ENCODE peak calls at places on chromosome 18, in seven cellular contexts. E is prostate gland, N is kidney, Z is adrenal gland, X is AG04450, O is IMR-90, B is left ventricle myocardium inferior. G is an unnamed sample.

GRCh38 chr18:48137354-48138208 is 207.1 kb upstream of the SMAD2 start:
- DNase-seq in E (no peak), O (no peak), X (no peak), Z (no peak), N (no peak), B (no peak), G (no peak)

GRCh38 chr18:9708882-9709877 is 1.1 kb downstream of the RAB31 start:
- DNase-seq in X (no peak), N (no peak), B (peak), E (no peak), Z (peak), O (no peak), G (peak)

GRCh38 chr18:51952844-51953243 is 387.2 kb upstream of the DCC start:
- DNase-seq in B (no peak), O (no peak), Z (no peak), N (no peak), E (no peak), X (no peak), G (no peak)

GRCh38 chr18:58290059-58290747 is 246.2 kb downstream of the NEDD4L start:
- DNase-seq in B (no peak), E (no peak), X (peak), O (peak), N (no peak), Z (no peak), G (no peak)

GRCh38 chr18:69787825-69788547 is 159.7 kb downstream of the CD226 start:
- DNase-seq in N (no peak), X (peak), B (no peak), O (peak), Z (no peak), E (no peak), G (no peak)

GRCh38 chr18:31241425-31241824 is 76.5 kb upstream of the DSG1 start:
- DNase-seq in Z (no peak), N (no peak), O (no peak), X (no peak), B (no peak), E (no peak), G (no peak)

GRCh38 chr18:58105206-58105907 is 61.3 kb downstream of the NEDD4L start:
- DNase-seq in Z (no peak), B (no peak), X (no peak), O (peak), N (no peak), E (no peak), G (no peak)

GRCh38 chr18:13613591-13614317 is 112.6 kb downstream of the FAM210A start:
- DNase-seq in X (no peak), Z (peak), B (no peak), E (no peak), N (no peak), O (no peak), G (peak)

GRCh38 chr18:11574545-11574944 is 34.9 kb upstream of the SLC35G4 start:
- DNase-seq in O (no peak), X (no peak), B (no peak), Z (no peak), E (no peak), N (no peak), G (no peak)

GRCh38 chr18:79664525-79665125 is 15.0 kb upstream of the CTDP1 start:
- DNase-seq in X (peak), N (no peak), E (no peak), O (peak), Z (no peak), B (no peak), G (no peak)

GRCh38 chr18:73895701-73896100 is 251.9 kb downstream of the FBXO15 start:
- DNase-seq in B (no peak), N (no peak), X (no peak), O (no peak), Z (no peak), E (no peak), G (no peak)

GRCh38 chr18:12811191-12811950 is 72.7 kb downstream of the PTPN2 start:
- DNase-seq in Z (no peak), X (no peak), N (no peak), B (no peak), E (no peak), O (peak), G (no peak)

GRCh38 chr18:37019157-37019571 is 190.2 kb downstream of the KIAA1328 start:
- DNase-seq in N (no peak), Z (no peak), B (no peak), O (peak), X (no peak), E (no peak), G (no peak)

GRCh38 chr18:8610442-8610801 is 1.2 kb downstream of the RAB12 start:
- DNase-seq in Z (peak), B (no peak), N (no peak), X (no peak), E (no peak), O (peak), G (no peak)

GRCh38 chr18:22813648-22814328 is 119.3 kb upstream of the RBBP8 start:
- DNase-seq in Z (no peak), B (no peak), X (no peak), N (no peak), O (peak), E (peak), G (no peak)

GRCh38 chr18:45291616-45292612 is 323.4 kb upstream of the SLC14A2 start:
- DNase-seq in O (no peak), E (no peak), X (no peak), B (no peak), Z (no peak), N (no peak), G (no peak)

GRCh38 chr18:77622009-77622692 is 372.5 kb downstream of the GALR1 start:
- DNase-seq in E (no peak), O (no peak), B (no peak), N (no peak), Z (no peak), X (no peak), G (no peak)

GRCh38 chr18:72409923-72410322 is 134.2 kb downstream of the CBLN2 start:
- DNase-seq in X (no peak), N (no peak), E (no peak), B (no peak), O (no peak), Z (no peak), G (no peak)

GRCh38 chr18:2970762-2971659 is 41.9 kb downstream of the LPIN2 start:
- DNase-seq in E (no peak), O (peak), X (no peak), B (no peak), N (no peak), Z (no peak), G (no peak)

GRCh38 chr18:44130365-44130942 is 550.2 kb upstream of the SETBP1 start:
- DNase-seq in O (peak), N (no peak), E (peak), Z (no peak), B (no peak), X (no peak), G (no peak)

GRCh38 chr18:7892556-7892955 is 325.4 kb downstream of the PTPRM start:
- DNase-seq in Z (no peak), B (no peak), N (no peak), E (no peak), O (no peak), X (no peak), G (no peak)

GRCh38 chr18:25661836-25662235 is 309.9 kb upstream of the ZNF521 start:
- DNase-seq in B (no peak), X (no peak), O (peak), N (no peak), E (no peak), Z (no peak), G (no peak)

GRCh38 chr18:77911973-77912372 is 662.3 kb downstream of the GALR1 start:
- DNase-seq in O (no peak), B (no peak), Z (no peak), E (no peak), N (no peak), X (no peak), G (no peak)

GRCh38 chr18:37391698-37392548 is 173.7 kb downstream of the CELF4 start:
- DNase-seq in X (no peak), B (no peak), N (no peak), O (no peak), E (no peak), Z (no peak), G (no peak)

GRCh38 chr18:27577265-27577664 is 392.2 kb upstream of the CHST9 start:
- DNase-seq in O (no peak), N (no peak), E (no peak), Z (no peak), B (no peak), X (no peak), G (no peak)

GRCh38 chr18:21452381-21452780 is 148.1 kb downstream of the ESCO1 start:
- DNase-seq in O (no peak), B (no peak), X (no peak), N (no peak), Z (no peak), E (no peak), G (no peak)

GRCh38 chr18:31241900-31242409 is 76.0 kb upstream of the DSG1 start:
- DNase-seq in N (no peak), E (peak), X (no peak), O (peak), B (no peak), Z (no peak), G (no peak)

GRCh38 chr18:76446746-76447267 is 48.2 kb downstream of the ZNF516 start:
- DNase-seq in B (no peak), N (no peak), X (no peak), Z (peak), E (no peak), O (no peak), G (no peak)
- H3K27ac ChIP-seq in B (no peak), N (no peak), X (no peak), Z (no peak), E (peak), O (peak), G (peak)

DNA sequence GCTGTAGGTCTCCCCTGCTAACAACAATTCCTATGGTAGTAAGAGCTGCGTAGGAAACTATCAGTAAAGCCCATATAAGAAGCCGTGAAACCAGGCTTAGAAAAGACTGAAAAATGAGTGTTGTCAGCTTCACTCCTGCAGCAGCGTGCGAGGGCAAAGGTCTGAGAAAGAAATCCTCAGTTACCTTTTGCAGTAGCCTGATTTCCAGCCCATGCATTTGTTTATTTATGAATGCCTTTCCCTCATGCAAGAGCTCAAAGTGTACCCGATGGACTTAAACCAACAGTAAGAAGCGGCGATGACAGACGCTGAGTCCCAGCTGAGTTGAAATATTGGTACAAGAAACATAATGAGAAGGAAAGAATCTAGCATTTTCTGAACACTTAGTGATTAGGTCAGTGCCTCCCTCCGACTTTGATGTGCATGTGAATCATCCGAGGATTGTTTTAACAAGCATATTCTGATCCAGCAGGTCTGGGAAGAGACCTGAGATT is 15.0 kb upstream of the POLI start:
- DNase-seq in O (peak), B (no peak), N (no peak), X (no peak), Z (no peak), E (peak), G (no peak)
- H3K4me3 ChIP-seq in O (no peak), B (no peak), N (peak), X (peak), Z (peak), E (peak), G (no peak)

GRCh38 chr18:54241483-54241882 is 17.0 kb upstream of the MBD2 start:
- DNase-seq in X (no peak), N (no peak), Z (no peak), B (no peak), O (no peak), E (no peak), G (no peak)

GRCh38 chr18:54239091-54239490 is 14.6 kb upstream of the MBD2 start:
- DNase-seq in B (no peak), E (no peak), Z (no peak), O (no peak), N (no peak), X (no peak), G (no peak)

GRCh38 chr18:54242327-54242726 is 17.9 kb upstream of the MBD2 start:
- DNase-seq in B (no peak), X (no peak), Z (no peak), N (no peak), O (no peak), E (no peak), G (no peak)

GRCh38 chr18:54238181-54238936 is 13.9 kb upstream of the MBD2 start:
- DNase-seq in B (no peak), O (no peak), Z (no peak), E (no peak), X (no peak), N (no peak), G (no peak)

GRCh38 chr18:54240629-54241107 is 16.2 kb upstream of the MBD2 start:
- DNase-seq in E (no peak), X (no peak), B (no peak), N (no peak), O (no peak), Z (no peak), G (no peak)
- H3K27ac ChIP-seq in E (no peak), X (no peak), B (no peak), N (no peak), O (no peak), Z (no peak), G (no peak)

DNA sequence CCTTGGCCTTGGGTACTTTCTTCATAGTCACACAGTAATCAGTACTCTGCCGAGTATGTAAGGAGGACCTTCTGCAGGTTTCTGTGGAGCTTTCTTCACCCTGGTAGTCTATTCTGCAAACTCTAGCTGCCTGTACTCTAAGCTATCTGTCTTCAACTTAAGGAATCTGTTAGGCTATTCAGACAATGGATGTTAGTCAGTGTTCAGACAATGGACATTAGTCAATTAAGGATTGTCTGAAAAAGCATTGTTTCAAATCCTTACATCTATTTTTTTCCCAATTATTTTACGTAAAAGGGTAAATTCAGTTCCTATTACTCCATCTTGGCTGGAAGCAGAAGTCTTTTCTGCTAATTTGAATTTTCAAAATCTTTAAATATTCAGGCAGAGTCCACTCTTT is 75.7 kb downstream of the WDR7 start:
- DNase-seq in O (no peak), E (no peak), B (no peak), N (no peak), X (no peak), Z (no peak), G (no peak)
- H3K4me3 ChIP-seq in O (no peak), E (no peak), B (no peak), N (no peak), X (no peak), Z (no peak), G (no peak)

GRCh38 chr18:67692811-67693210 is 176.3 kb upstream of the DSEL start:
- DNase-seq in X (no peak), E (no peak), B (no peak), Z (no peak), N (no peak), O (no peak), G (no peak)
- H3K27ac ChIP-seq in X (no peak), E (no peak), B (no peak), Z (no peak), N (no peak), O (no peak), G (no peak)

GRCh38 chr18:63376493-63377053 is 9.6 kb upstream of the KDSR start:
- DNase-seq in X (no peak), Z (no peak), B (no peak), O (peak), N (no peak), E (no peak), G (no peak)
- H3K4me3 ChIP-seq in X (no peak), Z (no peak), B (no peak), O (no peak), N (no peak), E (no peak), G (no peak)